ENCODE peak calls at places on chromosomes 1 and 21, in eight cellular contexts. J is thoracic aorta; L is esophagus muscularis mucosa; P is sigmoid colon; O is effector memory CD4-positive, alpha-beta T cell; S is endodermal cell; W is CD4-positive, CD25-positive, alpha-beta regulatory T cell; A is CD8-positive, alpha-beta memory T cell. T is an unnamed sample.
A peak's percentile ranks its signal among the peaks of the same experiment; 100 is the strongest.

GRCh38 chr1:94327001-94327685 is 89.8 kb upstream of the ARHGAP29 start:
- DNase-seq in J (peak; percentile 23), L (no peak), P (peak; percentile 76), O (no peak), S (peak; percentile 95), W (no peak), A (no peak), T (peak; percentile 46)

GRCh38 chr1:209880051-209880450 is 52.3 kb downstream of the UTP25 start:
- DNase-seq in J (no peak), L (no peak), P (no peak), O (no peak), S (no peak), W (no peak), A (no peak), T (no peak)

GRCh38 chr1:47593598-47594285 is 155.9 kb downstream of the FOXD2 start:
- DNase-seq in J (no peak), L (peak; percentile 74), P (no peak), O (no peak), S (peak; percentile 38), W (no peak), A (no peak), T (no peak)

GRCh38 chr1:157806431-157807149 is 13.3 kb downstream of the FCRL1 start:
- DNase-seq in J (no peak), L (no peak), P (no peak), O (no peak), S (no peak), W (no peak), A (no peak), T (no peak)

GRCh38 chr1:102937401-102937800 is 170.9 kb downstream of the COL11A1 start:
- DNase-seq in J (no peak), L (no peak), P (no peak), O (no peak), S (no peak), W (no peak), A (no peak), T (no peak)

GRCh38 chr1:234730542-234731370 is 120.8 kb upstream of the IRF2BP2 start:
- DNase-seq in J (no peak), L (no peak), P (peak; percentile 40), O (no peak), S (no peak), W (peak; percentile 46), A (no peak), T (no peak)

GRCh38 chr1:46581685-46582455 is 22.2 kb downstream of the MKNK1 start:
- DNase-seq in J (no peak), L (no peak), P (no peak), O (no peak), S (no peak), W (no peak), A (no peak), T (no peak)

GRCh38 chr21:41729701-41730368 is 37.0 kb downstream of the RIPK4 start:
- DNase-seq in J (no peak), L (no peak), P (no peak), O (no peak), S (no peak), W (no peak), A (no peak), T (no peak)

GRCh38 chr1:155934933-155935590 is 849 bp upstream of the KHDC4 start:
- DNase-seq in J (no peak), L (no peak), P (no peak), O (no peak), S (peak; percentile 52), W (no peak), A (no peak), T (no peak)

GRCh38 chr1:198212126-198212525 is 55.3 kb downstream of the NEK7 start:
- DNase-seq in J (no peak), L (no peak), P (no peak), O (no peak), S (no peak), W (no peak), A (no peak), T (no peak)

GRCh38 chr1:55155522-55155921 is 59.6 kb downstream of the USP24 start:
- DNase-seq in J (no peak), L (no peak), P (no peak), O (no peak), S (peak; percentile 73), W (no peak), A (no peak), T (no peak)

GRCh38 chr1:11157394-11157793 is 31.8 kb upstream of the ANGPTL7 start:
- DNase-seq in J (no peak), L (no peak), P (peak; percentile 49), O (no peak), S (no peak), W (no peak), A (no peak), T (no peak)

GRCh38 chr21:28419110-28419509 is 573.6 kb downstream of the LTN1 start:
- DNase-seq in J (no peak), L (no peak), P (no peak), O (no peak), S (no peak), W (no peak), A (no peak), T (no peak)

GRCh38 chr1:205073511-205073910 is 10.7 kb downstream of the TMEM81 start:
- DNase-seq in J (no peak), L (no peak), P (no peak), O (no peak), S (no peak), W (no peak), A (no peak), T (no peak)

GRCh38 chr1:241396747-241397691 is 40.0 kb upstream of the RGS7 start:
- DNase-seq in J (no peak), L (peak; percentile 50), P (no peak), O (no peak), S (no peak), W (no peak), A (no peak), T (no peak)

GRCh38 chr21:46124926-46125845 is 27.3 kb downstream of the COL6A2 start:
- DNase-seq in J (no peak), L (no peak), P (peak; percentile 64), O (no peak), S (peak; percentile 32), W (no peak), A (peak; percentile 35), T (peak; percentile 29)

GRCh38 chr21:46124083-46124925 is 26.4 kb downstream of the COL6A2 start:
- DNase-seq in J (no peak), L (no peak), P (peak; percentile 64), O (no peak), S (peak; percentile 30), W (no peak), A (peak; percentile 38), T (peak; percentile 22)

GRCh38 chr21:46122241-46122671 is 24.3 kb downstream of the COL6A2 start:
- DNase-seq in J (no peak), L (no peak), P (peak; percentile 57), O (no peak), S (no peak), W (no peak), A (peak; percentile 24), T (peak; percentile 20)

GRCh38 chr21:46121286-46122221 is 23.6 kb downstream of the COL6A2 start:
- DNase-seq in J (no peak), L (no peak), P (peak; percentile 67), O (no peak), S (peak; percentile 40), W (no peak), A (peak; percentile 36), T (peak; percentile 18)

DNA sequence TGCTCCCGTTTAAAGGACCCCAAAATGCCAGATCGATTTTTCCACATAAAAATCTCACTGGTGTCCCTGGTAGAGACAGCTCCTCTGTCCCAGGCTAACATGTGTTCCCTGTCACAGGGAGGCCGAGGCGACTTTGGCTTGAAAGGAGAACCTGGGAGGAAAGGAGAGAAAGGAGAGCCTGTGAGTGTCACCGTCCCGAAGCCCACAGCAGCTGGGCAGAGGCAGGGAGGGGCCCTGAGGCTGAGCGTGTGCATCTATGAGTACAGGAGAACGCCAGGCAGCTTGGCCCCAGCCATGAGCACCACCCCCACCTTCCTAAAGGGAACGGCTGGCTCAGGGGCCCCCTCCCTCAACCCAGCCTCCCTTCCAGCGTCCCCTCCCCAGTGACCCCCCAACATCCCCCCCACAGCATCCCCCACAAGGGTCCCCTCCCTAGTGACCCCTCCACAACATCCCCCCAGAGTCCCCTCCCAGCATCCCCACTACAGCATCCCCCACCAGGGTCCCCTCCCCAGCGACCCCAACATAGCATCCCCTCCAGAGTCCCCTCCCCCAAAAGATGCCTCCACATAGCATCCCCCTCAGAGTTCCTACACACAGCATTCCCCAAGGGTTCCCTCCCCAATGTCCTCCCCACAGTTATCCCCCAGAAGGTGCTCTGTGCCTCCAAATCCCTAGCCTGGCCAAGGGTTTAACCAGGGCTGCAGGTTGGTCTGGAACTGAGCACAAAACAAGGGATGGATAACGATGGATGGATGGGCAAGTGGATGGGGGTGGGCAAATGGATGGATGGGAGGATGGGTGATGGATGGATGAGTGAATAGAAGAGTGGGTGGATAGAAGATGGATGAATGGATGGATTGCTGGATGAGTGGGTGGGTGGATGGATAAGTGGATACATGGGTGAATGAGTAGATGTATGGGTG is 25.1 kb downstream of the COL6A2 start:
- DNase-seq in J (no peak), L (no peak), P (peak; percentile 59), O (no peak), S (no peak), W (no peak), A (no peak), T (peak; percentile 12)
- H3K36me3 ChIP-seq in J (peaks cover 93% of the 10 kb centered on the region), L (peaks cover 100% of the 10 kb centered on the region), P (peaks cover 98% of the 10 kb centered on the region), O (no peaks in the 10 kb centered on the region), S (peaks cover 52% of the 10 kb centered on the region), W (no peaks in the 10 kb centered on the region), A (no peaks in the 10 kb centered on the region), T (no peaks in the 10 kb centered on the region)

DNA sequence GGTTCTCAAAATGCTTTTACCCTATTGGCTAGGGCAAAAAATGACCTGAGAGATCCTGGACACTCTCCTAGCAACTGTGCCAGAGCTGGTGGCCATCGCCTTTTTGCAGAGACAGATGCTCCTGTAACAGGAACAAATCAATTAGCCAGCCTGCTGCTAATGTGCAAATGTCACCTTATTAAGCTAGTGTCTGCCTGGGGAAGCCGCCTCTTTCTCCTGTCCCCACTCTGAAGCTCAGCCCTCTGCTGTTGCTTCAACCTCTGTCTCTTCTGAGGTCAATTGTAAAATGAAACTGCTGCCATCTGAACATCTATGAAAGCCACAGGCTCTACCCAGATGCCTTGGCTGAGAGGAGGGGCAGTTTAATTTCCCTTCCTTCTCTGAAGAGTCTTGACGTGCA is 85.5 kb upstream of the CACNA1E start:
- DNase-seq in J (no peak), L (no peak), P (no peak), O (no peak), S (peak; percentile 28), W (peak; percentile 45), A (no peak), T (no peak)
- H3K27ac ChIP-seq in J (no peak overlapping the region), L (no peak overlapping the region), P (no peak overlapping the region), O (peak overlapping the region; percentile 30), S (no peak overlapping the region), W (peak overlapping the region; percentile 24), A (no peak overlapping the region), T (no peak overlapping the region)

DNA sequence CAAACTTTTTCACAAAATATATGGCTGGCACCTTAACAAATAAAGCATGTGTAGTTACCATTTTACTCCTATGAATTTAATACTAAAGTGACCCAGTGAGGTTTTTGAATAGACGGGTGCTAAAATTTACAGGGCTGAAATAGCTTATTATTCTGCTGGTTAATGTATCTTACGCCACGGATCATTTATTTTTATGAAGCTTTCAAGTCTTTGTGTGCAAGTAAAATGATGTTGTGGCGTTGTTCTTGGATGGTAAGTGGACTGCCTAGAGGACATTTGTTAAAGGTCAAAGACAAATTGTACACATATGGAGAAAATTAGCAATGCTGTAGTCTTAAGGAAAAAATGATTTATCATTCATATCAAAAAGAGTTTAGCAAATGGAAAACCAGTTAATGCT is 22.8 kb downstream of the INSL5 start:
- DNase-seq in J (no peak), L (no peak), P (no peak), O (no peak), S (no peak), W (no peak), A (no peak), T (no peak)
- H3K36me3 ChIP-seq in J (no peaks in the 10 kb centered on the region), L (no peaks in the 10 kb centered on the region), P (no peaks in the 10 kb centered on the region), O (no peaks in the 10 kb centered on the region), S (no peaks in the 10 kb centered on the region), W (no peaks in the 10 kb centered on the region), A (no peaks in the 10 kb centered on the region), T (no peaks in the 10 kb centered on the region)

GRCh38 chr1:184959626-184960025 is 14.7 kb downstream of the NIBAN1 start:
- DNase-seq in J (no peak), L (no peak), P (no peak), O (no peak), S (no peak), W (no peak), A (no peak), T (no peak)
- H3K27ac ChIP-seq in J (peak overlapping the region; percentile 76), L (peak overlapping the region; percentile 78), P (peak overlapping the region; percentile 64), O (no peak overlapping the region), S (no peak overlapping the region), W (no peak overlapping the region), A (no peak overlapping the region), T (peak overlapping the region; percentile 22)